ENCODE peak calls at places on chromosomes 13 and 19, in six cellular contexts. O is K562, I is A549, G is HepG2, D is GM12878, U is upper lobe of left lung. Z is an unnamed sample.
A peak's percentile ranks its signal among the peaks of the same experiment; 100 is the strongest.

GRCh38 chr19:35141627-35142401 is 1.2 kb upstream of the FXYD7 start:
- ATAC-seq in O (peak; percentile 25), I (no peak), G (no peak), D (peak; percentile 20), U (no peak), Z (no peak)

GRCh38 chr13:75327132-75327505 is 154.8 kb downstream of the TBC1D4 start:
- ATAC-seq in O (peak; percentile 11), I (no peak), G (no peak), D (no peak), U (no peak), Z (no peak)

GRCh38 chr13:110449225-110450015 is 112.1 kb downstream of the RAB20 start:
- ATAC-seq in O (no peak), I (no peak), G (no peak), D (no peak), U (no peak), Z (no peak)

GRCh38 chr19:48248081-48248833 is 7.5 kb downstream of the CARD8 start:
- ATAC-seq in O (no peak), I (no peak), G (no peak), D (no peak), U (no peak), Z (no peak)

GRCh38 chr19:35029737-35030256 is 473 bp upstream of the SCN1B start:
- ATAC-seq in O (peak; percentile 33), I (peak; percentile 40), G (peak; percentile 10), D (no peak), U (no peak), Z (peak; percentile 3)

GRCh38 chr13:41052441-41052840 is 8.9 kb upstream of the WBP4 start:
- ATAC-seq in O (peak; percentile 41), I (peak; percentile 37), G (no peak), D (no peak), U (no peak), Z (no peak)

GRCh38 chr19:45729774-45730388 is 815 bp downstream of the FBXO46 start:
- ATAC-seq in O (peak; percentile 30), I (peak; percentile 44), G (peak; percentile 9), D (peak; percentile 52), U (peak; percentile 30), Z (no peak)

GRCh38 chr13:41674246-41674645 is 216.9 kb downstream of the RGCC start:
- ATAC-seq in O (no peak), I (no peak), G (no peak), D (no peak), U (no peak), Z (no peak)

GRCh38 chr19:18173054-18173571 is 500 bp upstream of the IFI30 start:
- ATAC-seq in O (no peak), I (peak; percentile 48), G (no peak), D (peak; percentile 5), U (peak; percentile 74), Z (peak; percentile 29)

GRCh38 chr13:110138009-110138699 is 168.8 kb downstream of the COL4A1 start:
- ATAC-seq in O (peak; percentile 78), I (peak; percentile 86), G (peak; percentile 84), D (peak; percentile 73), U (peak; percentile 94), Z (peak; percentile 87)

GRCh38 chr13:20969182-20969581 is 66.6 kb upstream of the XPO4 start:
- ATAC-seq in O (no peak), I (peak; percentile 53), G (no peak), D (peak; percentile 78), U (no peak), Z (no peak)

GRCh38 chr13:40024962-40025714 is 369.7 kb downstream of the COG6 start:
- ATAC-seq in O (no peak), I (no peak), G (no peak), D (no peak), U (peak; percentile 51), Z (peak; percentile 57)

GRCh38 chr13:53513199-53513598 is 484.6 kb downstream of the OLFM4 start:
- ATAC-seq in O (no peak), I (no peak), G (no peak), D (no peak), U (no peak), Z (no peak)

GRCh38 chr13:98970293-98970692 is 7.6 kb downstream of the DOCK9 start:
- ATAC-seq in O (no peak), I (no peak), G (no peak), D (no peak), U (peak; percentile 26), Z (no peak)

GRCh38 chr13:114010401-114011101 is 36.7 kb upstream of the C13orf46 start:
- ATAC-seq in O (no peak), I (no peak), G (no peak), D (no peak), U (no peak), Z (no peak)

GRCh38 chr19:33453207-33453736 is 68.3 kb downstream of the PEPD start:
- ATAC-seq in O (no peak), I (no peak), G (no peak), D (no peak), U (no peak), Z (no peak)

GRCh38 chr19:54074851-54075250 is 6.3 kb downstream of the TARM1 start:
- ATAC-seq in O (no peak), I (no peak), G (no peak), D (no peak), U (no peak), Z (no peak)

GRCh38 chr19:17306285-17306714 is 628 bp downstream of the MRPL34 start:
- ATAC-seq in O (no peak), I (no peak), G (no peak), D (no peak), U (no peak), Z (no peak)

GRCh38 chr13:100273576-100273975 is 184.7 kb downstream of the PCCA start:
- ATAC-seq in O (no peak), I (no peak), G (no peak), D (no peak), U (no peak), Z (no peak)

GRCh38 chr13:27375686-27376326 is 48.6 kb upstream of the GTF3A start:
- ATAC-seq in O (peak; percentile 86), I (peak; percentile 78), G (peak; percentile 39), D (peak; percentile 83), U (peak; percentile 88), Z (no peak)

GRCh38 chr19:39046037-39046821 is 13.9 kb upstream of the FBXO27 start:
- ATAC-seq in O (peak; percentile 100), I (peak; percentile 93), G (peak; percentile 78), D (peak; percentile 83), U (no peak), Z (no peak)

GRCh38 chr13:40475617-40476016 is 190.8 kb downstream of the FOXO1 start:
- ATAC-seq in O (no peak), I (no peak), G (peak; percentile 9), D (no peak), U (no peak), Z (no peak)

GRCh38 chr19:15048885-15049541 is at the start of gene CASP14:
- ATAC-seq in O (no peak), I (no peak), G (no peak), D (no peak), U (no peak), Z (no peak)

GRCh38 chr13:112554214-112554850 is 33.6 kb downstream of the TUBGCP3 start:
- ATAC-seq in O (no peak), I (no peak), G (no peak), D (no peak), U (no peak), Z (no peak)

GRCh38 chr19:46551175-46551574 is 50.0 kb upstream of the CALM3 start:
- ATAC-seq in O (no peak), I (no peak), G (no peak), D (no peak), U (peak; percentile 41), Z (no peak)

GRCh38 chr19:45304141-45304926 is 18.3 kb downstream of the CKM start:
- ATAC-seq in O (no peak), I (peak; percentile 11), G (peak; percentile 10), D (no peak), U (no peak), Z (no peak)

GRCh38 chr13:85277753-85278152 is 521.5 kb downstream of the SLITRK6 start:
- ATAC-seq in O (no peak), I (peak; percentile 40), G (no peak), D (no peak), U (no peak), Z (no peak)

GRCh38 chr13:27587083-27587482 is 33.2 kb downstream of the LNX2 start:
- ATAC-seq in O (no peak), I (no peak), G (no peak), D (no peak), U (no peak), Z (no peak)

GRCh38 chr13:112325941-112326645 is 50.1 kb upstream of the SPACA7 start:
- ATAC-seq in O (no peak), I (no peak), G (peak; percentile 19), D (no peak), U (no peak), Z (no peak)

DNA sequence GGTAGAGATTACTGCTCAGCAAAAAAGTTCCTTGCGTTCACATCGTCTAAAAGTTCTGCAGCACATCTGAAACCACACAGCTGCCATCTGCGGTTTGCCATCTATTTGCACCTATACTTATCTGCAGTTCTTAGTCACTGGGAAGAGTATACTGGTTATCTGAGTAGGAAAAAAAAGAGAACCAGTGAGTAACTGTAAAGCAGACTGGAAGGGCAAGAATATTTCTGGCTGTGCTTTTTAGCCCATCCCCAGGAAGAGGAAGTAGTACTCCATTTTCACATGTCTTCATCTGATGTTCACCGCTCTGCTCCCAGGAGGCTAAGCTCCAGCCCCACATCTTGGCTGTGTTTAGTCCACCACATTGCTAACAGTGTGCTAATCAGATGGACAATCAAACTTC is 35.6 kb downstream of the EFNB2 start:
- ATAC-seq in O (no peak), I (no peak), G (no peak), D (peak; percentile 80), U (peak; percentile 19), Z (no peak)
- H3K4me3 ChIP-seq in O (no peak overlapping the region), I (no peak overlapping the region), G (no peak overlapping the region), D (no peak overlapping the region), U (no peak overlapping the region), Z (no peak overlapping the region)

GRCh38 chr19:3082331-3082730 is 11.8 kb upstream of the GNA11 start:
- ATAC-seq in O (no peak), I (no peak), G (no peak), D (no peak), U (no peak), Z (no peak)
- TF ChIP-seq CTCF in O (no peak), I (no peak), G (no peak), D (no peak), U (no peak), Z (no peak)

GRCh38 chr13:76440568-76440967 is 445.6 kb downstream of the KCTD12 start:
- ATAC-seq in O (no peak), I (no peak), G (no peak), D (peak; percentile 96), U (no peak), Z (no peak)
- TF ChIP-seq EP300 in O (no peak), I (no peak), G (no peak), D (no peak), U (no peak), Z (no peak)

DNA sequence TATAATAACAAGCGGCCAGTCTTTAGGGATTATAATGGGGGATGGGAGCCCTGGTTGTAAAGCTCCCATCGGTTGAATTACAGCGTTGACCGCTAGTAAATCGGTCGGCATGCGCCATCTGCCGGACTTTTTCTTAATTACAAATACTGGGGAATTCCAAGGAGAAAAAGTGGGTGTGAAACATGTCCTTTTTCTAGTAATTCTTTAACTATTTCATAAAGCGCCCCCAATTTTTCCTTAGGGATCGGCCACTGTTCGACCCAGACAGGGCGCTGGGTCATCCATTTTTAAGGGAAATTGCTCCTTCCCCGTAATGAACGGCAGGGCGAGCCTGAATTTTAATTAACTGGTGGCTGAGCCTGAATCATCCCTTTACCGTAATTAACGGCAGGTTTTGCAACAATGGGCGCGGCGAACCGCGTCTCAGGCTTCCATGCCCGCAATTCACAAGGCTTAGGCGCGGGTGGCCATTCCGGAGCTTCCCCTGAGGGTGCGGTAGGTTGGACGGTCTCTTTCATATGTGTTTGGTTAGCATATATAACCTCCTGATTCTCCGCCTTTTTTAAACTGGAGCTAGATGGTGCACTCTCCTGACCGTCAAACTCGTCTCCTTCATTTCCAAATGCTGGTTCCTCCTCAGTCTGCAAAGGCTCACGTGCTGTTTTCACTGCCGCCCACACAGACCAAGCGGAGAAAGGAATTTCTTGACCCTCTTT is 30.2 kb upstream of the EVI5L start:
- ATAC-seq in O (peak; percentile 76), I (peak; percentile 83), G (peak; percentile 45), D (peak; percentile 88), U (peak; percentile 94), Z (peak; percentile 60)
- H3K4me3 ChIP-seq in O (no peak overlapping the region), I (peak overlapping the region; percentile 24), G (no peak overlapping the region), D (peak overlapping the region; percentile 9), U (peak overlapping the region; percentile 21), Z (no peak overlapping the region)

Z was measured in gastroesophageal sphincter.